ENCODE peak calls at places on chromosome 18, in eight cellular contexts. O is fibroblast of mammary gland, G is hepatocyte, B is kidney, I is body of pancreas, A is lower lobe of right lung, Y is K562, L is GM06990. N is an unnamed sample.

GRCh38 chr18:36568487-36568886 is 260.3 kb downstream of the TPGS2 start:
- DNase-seq in O (no peak), G (no peak), B (no peak), I (no peak), A (no peak), Y (no peak), L (no peak), N (peak)

GRCh38 chr18:13455960-13456471 is 237.5 kb downstream of the LDLRAD4 start:
- DNase-seq in O (no peak), G (no peak), B (no peak), I (no peak), A (no peak), Y (no peak), L (peak), N (no peak)

GRCh38 chr18:43876286-43877082 is 599.2 kb upstream of the SYT4 start:
- DNase-seq in O (peak), G (peak), B (no peak), I (no peak), A (no peak), Y (no peak), L (no peak), N (no peak)

GRCh38 chr18:8005870-8006269 is 438.8 kb downstream of the PTPRM start:
- DNase-seq in O (no peak), G (no peak), B (no peak), I (no peak), A (no peak), Y (no peak), L (no peak), N (no peak)

GRCh38 chr18:40367576-40367975 is 1587.5 kb upstream of the PIK3C3 start:
- DNase-seq in O (no peak), G (no peak), B (no peak), I (no peak), A (no peak), Y (no peak), L (no peak), N (no peak)

GRCh38 chr18:46352520-46353250 is 248.5 kb downstream of the HAUS1 start:
- DNase-seq in O (no peak), G (no peak), B (no peak), I (no peak), A (no peak), Y (no peak), L (no peak), N (no peak)

GRCh38 chr18:10278265-10278664 is 176.2 kb upstream of the APCDD1 start:
- DNase-seq in O (no peak), G (no peak), B (no peak), I (no peak), A (no peak), Y (no peak), L (no peak), N (no peak)

GRCh38 chr18:9715974-9716373 is 7.9 kb downstream of the RAB31 start:
- DNase-seq in O (no peak), G (no peak), B (no peak), I (no peak), A (no peak), Y (no peak), L (no peak), N (no peak)

GRCh38 chr18:28175047-28175929 is 1.6 kb downstream of the CDH2 start:
- DNase-seq in O (peak), G (peak), B (peak), I (no peak), A (no peak), Y (no peak), L (no peak), N (peak)

GRCh38 chr18:6200375-6200774 is 214.3 kb downstream of the L3MBTL4 start:
- DNase-seq in O (no peak), G (no peak), B (no peak), I (no peak), A (no peak), Y (no peak), L (no peak), N (no peak)

GRCh38 chr18:3422905-3423304 is 27.1 kb upstream of the TGIF1 start:
- DNase-seq in O (no peak), G (no peak), B (no peak), I (no peak), A (no peak), Y (no peak), L (no peak), N (no peak)

GRCh38 chr18:40347261-40347660 is 1607.8 kb upstream of the PIK3C3 start:
- DNase-seq in O (no peak), G (no peak), B (no peak), I (no peak), A (no peak), Y (no peak), L (no peak), N (no peak)

GRCh38 chr18:23703057-23703986 is 14.1 kb downstream of the LAMA3 start:
- DNase-seq in O (peak), G (peak), B (no peak), I (peak), A (no peak), Y (peak), L (no peak), N (peak)

GRCh38 chr18:63339920-63340484 is 20.4 kb upstream of the BCL2 start:
- DNase-seq in O (peak), G (peak), B (no peak), I (no peak), A (no peak), Y (peak), L (no peak), N (peak)

GRCh38 chr18:40607741-40608140 is 1347.3 kb upstream of the PIK3C3 start:
- DNase-seq in O (no peak), G (no peak), B (no peak), I (no peak), A (no peak), Y (no peak), L (no peak), N (no peak)

GRCh38 chr18:51957001-51957400 is 383.0 kb upstream of the DCC start:
- DNase-seq in O (no peak), G (no peak), B (no peak), I (no peak), A (no peak), Y (no peak), L (no peak), N (no peak)

GRCh38 chr18:77433076-77433475 is 183.4 kb downstream of the GALR1 start:
- DNase-seq in O (no peak), G (no peak), B (no peak), I (no peak), A (no peak), Y (no peak), L (no peak), N (no peak)

GRCh38 chr18:46413684-46414083 is 243.3 kb downstream of the LOXHD1 start:
- DNase-seq in O (no peak), G (no peak), B (no peak), I (no peak), A (no peak), Y (no peak), L (no peak), N (no peak)

GRCh38 chr18:26543368-26543767 is 5.0 kb downstream of the KCTD1 start:
- DNase-seq in O (no peak), G (peak), B (no peak), I (peak), A (no peak), Y (no peak), L (no peak), N (no peak)

GRCh38 chr18:80198391-80198790 is 48.9 kb downstream of the PARD6G start:
- DNase-seq in O (no peak), G (no peak), B (no peak), I (no peak), A (no peak), Y (no peak), L (no peak), N (no peak)

GRCh38 chr18:59657012-59657411 is 40.2 kb downstream of the CCBE1 start:
- DNase-seq in O (no peak), G (no peak), B (no peak), I (no peak), A (no peak), Y (no peak), L (no peak), N (no peak)

GRCh38 chr18:77071711-77072292 is 60.8 kb downstream of the MBP start:
- DNase-seq in O (peak), G (peak), B (no peak), I (peak), A (no peak), Y (no peak), L (no peak), N (peak)

GRCh38 chr18:27616324-27616723 is 431.2 kb upstream of the CHST9 start:
- DNase-seq in O (no peak), G (peak), B (no peak), I (no peak), A (no peak), Y (no peak), L (no peak), N (no peak)

GRCh38 chr18:37249895-37250618 is 315.5 kb downstream of the CELF4 start:
- DNase-seq in O (no peak), G (no peak), B (no peak), I (no peak), A (no peak), Y (no peak), L (no peak), N (no peak)

GRCh38 chr18:13461488-13461887 is 242.9 kb downstream of the LDLRAD4 start:
- DNase-seq in O (no peak), G (no peak), B (no peak), I (no peak), A (no peak), Y (peak), L (no peak), N (peak)

GRCh38 chr18:56067216-56067611 is 479.2 kb upstream of the TCF4 start:
- DNase-seq in O (peak), G (no peak), B (no peak), I (no peak), A (no peak), Y (no peak), L (no peak), N (no peak)

GRCh38 chr18:9743200-9744016 is 35.3 kb downstream of the RAB31 start:
- DNase-seq in O (peak), G (peak), B (peak), I (no peak), A (no peak), Y (peak), L (no peak), N (peak)

GRCh38 chr18:49757513-49758262 is 55.6 kb downstream of the ACAA2 start:
- DNase-seq in O (no peak), G (no peak), B (no peak), I (no peak), A (no peak), Y (peak), L (peak), N (no peak)

GRCh38 chr18:70373062-70373519 is 84.2 kb downstream of the SOCS6 start:
- DNase-seq in O (peak), G (peak), B (no peak), I (no peak), A (no peak), Y (no peak), L (no peak), N (peak)

GRCh38 chr18:48445540-48445939 is 36.4 kb upstream of the ZBTB7C start:
- DNase-seq in O (peak), G (peak), B (no peak), I (peak), A (peak), Y (peak), L (no peak), N (peak)
- TF ChIP-seq CTCF in O (peak), G (peak), B (peak), I (peak), A (peak), Y (peak), L (peak), N (peak)

GRCh38 chr18:58102875-58103274 is 58.8 kb downstream of the NEDD4L start:
- DNase-seq in O (no peak), G (no peak), B (no peak), I (no peak), A (no peak), Y (no peak), L (no peak), N (no peak)
- H3K4me3 ChIP-seq in O (no peak), G (no peak), B (no peak), I (no peak), A (no peak), Y (no peak), L (no peak), N (no peak)

DNA sequence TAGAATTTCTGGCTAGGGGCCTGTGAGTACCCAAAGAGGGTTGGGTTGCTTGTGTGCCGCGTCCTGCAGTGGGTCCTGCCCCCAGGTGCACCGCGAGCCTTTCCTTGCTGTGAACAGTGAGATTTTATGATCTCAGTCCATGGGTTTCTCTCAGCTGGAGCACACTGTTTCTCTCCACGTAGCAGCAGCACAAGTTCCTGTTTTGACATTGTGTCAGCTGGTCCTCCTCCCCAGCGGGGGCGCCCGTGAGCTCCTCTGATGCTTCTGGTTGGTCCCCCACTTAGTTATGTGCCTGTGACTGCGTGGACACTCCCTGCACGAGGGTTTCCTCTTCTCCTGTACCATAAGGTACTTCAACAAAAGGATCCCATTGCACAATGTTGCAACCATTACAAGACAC is 29.8 kb downstream of the TSHZ1 start:
- DNase-seq in O (no peak), G (no peak), B (no peak), I (no peak), A (no peak), Y (no peak), L (no peak), N (no peak)
- TF ChIP-seq CTCF in O (no peak), G (no peak), B (no peak), I (no peak), A (no peak), Y (no peak), L (no peak), N (no peak)

GRCh38 chr18:57210101-57210661 is 63.3 kb downstream of the BOD1L2 start:
- DNase-seq in O (peak), G (peak), B (peak), I (peak), A (no peak), Y (peak), L (peak), N (peak)

GRCh38 chr18:57211412-57211750 is 64.5 kb downstream of the BOD1L2 start:
- DNase-seq in O (no peak), G (no peak), B (no peak), I (no peak), A (no peak), Y (no peak), L (no peak), N (no peak)

GRCh38 chr18:57210711-57211411 is 64.0 kb downstream of the BOD1L2 start:
- DNase-seq in O (no peak), G (peak), B (no peak), I (no peak), A (no peak), Y (no peak), L (no peak), N (no peak)

GRCh38 chr18:57208056-57208455 is 61.2 kb downstream of the BOD1L2 start:
- DNase-seq in O (no peak), G (no peak), B (no peak), I (no peak), A (no peak), Y (no peak), L (no peak), N (no peak)

DNA sequence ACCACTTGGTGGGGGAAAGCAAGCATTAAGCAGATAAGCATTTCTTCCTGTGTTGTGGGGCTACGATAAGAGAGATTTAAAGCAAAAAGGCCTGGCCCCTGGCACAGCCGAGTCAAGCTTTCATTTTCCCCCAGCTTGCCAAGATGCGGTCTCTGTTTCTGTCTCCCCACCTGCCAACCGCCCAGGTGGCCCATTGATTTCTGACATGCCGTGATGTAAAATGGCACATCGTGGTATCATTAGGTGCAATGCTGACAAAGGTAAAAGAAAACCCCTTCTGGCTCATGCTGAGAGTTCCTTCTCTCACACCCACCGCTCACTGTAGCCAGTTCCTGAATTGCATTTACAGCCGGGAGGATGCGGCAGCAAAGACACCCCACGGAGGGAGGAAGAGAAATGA is 62.8 kb downstream of the BOD1L2 start:
- DNase-seq in O (no peak), G (no peak), B (no peak), I (no peak), A (no peak), Y (no peak), L (peak), N (no peak)
- H3K4me3 ChIP-seq in O (no peak), G (no peak), B (no peak), I (no peak), A (peak), Y (no peak), L (no peak), N (no peak)

GRCh38 chr18:54777989-54778388 is 50.3 kb upstream of the RAB27B start:
- DNase-seq in O (no peak), G (no peak), B (no peak), I (no peak), A (no peak), Y (no peak), L (no peak), N (no peak)
- TF ChIP-seq CTCF in O (no peak), G (no peak), B (no peak), I (no peak), A (no peak), Y (no peak), L (no peak), N (no peak)